ENCODE peak calls at places on chromosomes 11 and 22, in seven cellular contexts. One of them, this sample, is unnamed.

GRCh38 chr22:35596821-35597220 is 20.3 kb downstream of the MB start:
- DNase-seq in memory B cell: no peak
- DNase-seq in effector memory CD8-positive, alpha-beta T cell: no peak
- DNase-seq in stimulated activated CD8-positive, alpha-beta memory T cell treated with anti-CD3 and anti-CD28 coated beads, Interleukin-4, amount 100 ng/mL, for 24 hours: no peak
- DNase-seq in HEK293T: no peak
- DNase-seq in AG04450: no peak
- DNase-seq in HFFc6: no peak
- DNase-seq in this sample: no peak

GRCh38 chr11:36376888-36377758 is 81.0 kb downstream of the PRR5L start:
- DNase-seq in memory B cell: peak; percentile 35
- DNase-seq in effector memory CD8-positive, alpha-beta T cell: peak; percentile 64
- DNase-seq in stimulated activated CD8-positive, alpha-beta memory T cell treated with anti-CD3 and anti-CD28 coated beads, Interleukin-4, amount 100 ng/mL, for 24 hours: peak; percentile 31
- DNase-seq in HEK293T: peak; percentile 71
- DNase-seq in AG04450: no peak
- DNase-seq in HFFc6: peak; percentile 41
- DNase-seq in this sample: peak; percentile 63

GRCh38 chr11:127627629-127628462 is 627.3 kb upstream of the KIRREL3 start:
- DNase-seq in memory B cell: no peak
- DNase-seq in effector memory CD8-positive, alpha-beta T cell: no peak
- DNase-seq in stimulated activated CD8-positive, alpha-beta memory T cell treated with anti-CD3 and anti-CD28 coated beads, Interleukin-4, amount 100 ng/mL, for 24 hours: no peak
- DNase-seq in HEK293T: no peak
- DNase-seq in AG04450: no peak
- DNase-seq in HFFc6: no peak
- DNase-seq in this sample: no peak

GRCh38 chr11:111177037-111177988 is 68.2 kb upstream of the POU2AF2 start:
- DNase-seq in memory B cell: peak; percentile 30
- DNase-seq in effector memory CD8-positive, alpha-beta T cell: no peak
- DNase-seq in stimulated activated CD8-positive, alpha-beta memory T cell treated with anti-CD3 and anti-CD28 coated beads, Interleukin-4, amount 100 ng/mL, for 24 hours: no peak
- DNase-seq in HEK293T: no peak
- DNase-seq in AG04450: no peak
- DNase-seq in HFFc6: no peak
- DNase-seq in this sample: peak; percentile 50

GRCh38 chr11:27467181-27467913 is 5.2 kb downstream of the LGR4 start:
- DNase-seq in memory B cell: no peak
- DNase-seq in effector memory CD8-positive, alpha-beta T cell: no peak
- DNase-seq in stimulated activated CD8-positive, alpha-beta memory T cell treated with anti-CD3 and anti-CD28 coated beads, Interleukin-4, amount 100 ng/mL, for 24 hours: no peak
- DNase-seq in HEK293T: no peak
- DNase-seq in AG04450: no peak
- DNase-seq in HFFc6: no peak
- DNase-seq in this sample: no peak

GRCh38 chr11:97140885-97141494 is 751.2 kb downstream of the JRKL start:
- DNase-seq in memory B cell: no peak
- DNase-seq in effector memory CD8-positive, alpha-beta T cell: no peak
- DNase-seq in stimulated activated CD8-positive, alpha-beta memory T cell treated with anti-CD3 and anti-CD28 coated beads, Interleukin-4, amount 100 ng/mL, for 24 hours: no peak
- DNase-seq in HEK293T: peak; percentile 13
- DNase-seq in AG04450: no peak
- DNase-seq in HFFc6: peak; percentile 0
- DNase-seq in this sample: no peak

GRCh38 chr11:77411238-77411637 is 62.7 kb downstream of the PAK1 start:
- DNase-seq in memory B cell: no peak
- DNase-seq in effector memory CD8-positive, alpha-beta T cell: peak; percentile 13
- DNase-seq in stimulated activated CD8-positive, alpha-beta memory T cell treated with anti-CD3 and anti-CD28 coated beads, Interleukin-4, amount 100 ng/mL, for 24 hours: no peak
- DNase-seq in HEK293T: no peak
- DNase-seq in AG04450: no peak
- DNase-seq in HFFc6: no peak
- DNase-seq in this sample: peak; percentile 32

GRCh38 chr11:36048496-36049247 is 104.8 kb downstream of the LDLRAD3 start:
- DNase-seq in memory B cell: no peak
- DNase-seq in effector memory CD8-positive, alpha-beta T cell: no peak
- DNase-seq in stimulated activated CD8-positive, alpha-beta memory T cell treated with anti-CD3 and anti-CD28 coated beads, Interleukin-4, amount 100 ng/mL, for 24 hours: no peak
- DNase-seq in HEK293T: no peak
- DNase-seq in AG04450: no peak
- DNase-seq in HFFc6: peak; percentile 11
- DNase-seq in this sample: no peak

GRCh38 chr22:48670317-48670716 is 1157.4 kb downstream of the BRD1 start:
- DNase-seq in memory B cell: no peak
- DNase-seq in effector memory CD8-positive, alpha-beta T cell: no peak
- DNase-seq in stimulated activated CD8-positive, alpha-beta memory T cell treated with anti-CD3 and anti-CD28 coated beads, Interleukin-4, amount 100 ng/mL, for 24 hours: no peak
- DNase-seq in HEK293T: no peak
- DNase-seq in AG04450: no peak
- DNase-seq in HFFc6: no peak
- DNase-seq in this sample: no peak

GRCh38 chr11:116357769-116358544 is 414.8 kb downstream of the BUD13 start:
- DNase-seq in memory B cell: no peak
- DNase-seq in effector memory CD8-positive, alpha-beta T cell: no peak
- DNase-seq in stimulated activated CD8-positive, alpha-beta memory T cell treated with anti-CD3 and anti-CD28 coated beads, Interleukin-4, amount 100 ng/mL, for 24 hours: no peak
- DNase-seq in HEK293T: no peak
- DNase-seq in AG04450: no peak
- DNase-seq in HFFc6: no peak
- DNase-seq in this sample: no peak

GRCh38 chr11:8318536-8318935 is 54.9 kb upstream of the LMO1 start:
- DNase-seq in memory B cell: no peak
- DNase-seq in effector memory CD8-positive, alpha-beta T cell: no peak
- DNase-seq in stimulated activated CD8-positive, alpha-beta memory T cell treated with anti-CD3 and anti-CD28 coated beads, Interleukin-4, amount 100 ng/mL, for 24 hours: no peak
- DNase-seq in HEK293T: peak; percentile 52
- DNase-seq in AG04450: no peak
- DNase-seq in HFFc6: no peak
- DNase-seq in this sample: no peak